ENCODE peak calls at places on chromosomes 3 and 15, in six cellular contexts. H, B, J, C, P and W are unnamed samples.
A peak's percentile ranks its signal among the peaks of the same experiment; 100 is the strongest.

GRCh38 chr3:16392733-16393132 is 120.8 kb downstream of the RFTN1 start:
- DNase-seq in H (no peak), B (no peak), J (no peak), C (no peak), P (no peak), W (no peak)

GRCh38 chr3:128922804-128923459 is 43.5 kb downstream of the ACAD9 start:
- DNase-seq in H (no peak), B (no peak), J (no peak), C (no peak), P (peak; percentile 69), W (peak; percentile 67)

GRCh38 chr3:38141173-38141951 is 2.9 kb downstream of the MYD88 start:
- DNase-seq in H (no peak), B (no peak), J (no peak), C (no peak), P (no peak), W (no peak)

GRCh38 chr3:14761121-14761672 is 57.6 kb upstream of the FGD5 start:
- DNase-seq in H (no peak), B (no peak), J (no peak), C (no peak), P (no peak), W (no peak)

GRCh38 chr3:79976466-79976865 is 208.7 kb upstream of the ROBO1 start:
- DNase-seq in H (no peak), B (no peak), J (no peak), C (no peak), P (no peak), W (no peak)

GRCh38 chr15:82878325-82878724 is 68.9 kb downstream of the WHAMM start:
- DNase-seq in H (no peak), B (no peak), J (no peak), C (no peak), P (no peak), W (no peak)

GRCh38 chr3:183153210-183153950 is 9.2 kb downstream of the LAMP3 start:
- DNase-seq in H (no peak), B (no peak), J (no peak), C (no peak), P (no peak), W (peak; percentile 90)

GRCh38 chr15:74529911-74530310 is 11.1 kb upstream of the ARID3B start:
- DNase-seq in H (no peak), B (no peak), J (no peak), C (no peak), P (no peak), W (no peak)

GRCh38 chr3:32457971-32458471 is 44.6 kb downstream of the CMTM6 start:
- DNase-seq in H (no peak), B (no peak), J (no peak), C (no peak), P (peak; percentile 85), W (peak; percentile 47)